ENCODE peak calls at places on chromosomes 16 and 17, in eight cellular contexts. One of them, this sample, is unnamed.

GRCh38 chr16:77435240-77435819 is 496 bp upstream of the ADAMTS18 start:
- DNase-seq in tibial artery: no peak
- DNase-seq in PC-3: no peak
- DNase-seq in AG09309: no peak
- DNase-seq in body of pancreas: no peak
- DNase-seq in adrenal gland: no peak
- DNase-seq in fibroblast of lung: no peak
- DNase-seq in HCT116: no peak
- DNase-seq in this sample: no peak

GRCh38 chr17:511001-511690 is 158.5 kb upstream of the RPH3AL start:
- DNase-seq in HCT116: no peak
- DNase-seq in adrenal gland: no peak
- DNase-seq in tibial artery: no peak
- DNase-seq in body of pancreas: no peak
- DNase-seq in AG09309: peak
- DNase-seq in PC-3: no peak
- DNase-seq in fibroblast of lung: peak
- DNase-seq in this sample: peak

GRCh38 chr17:60941028-60941427 is 263.4 kb downstream of the BCAS3 start:
- DNase-seq in AG09309: peak
- DNase-seq in body of pancreas: peak
- DNase-seq in fibroblast of lung: peak
- DNase-seq in PC-3: no peak
- DNase-seq in tibial artery: peak
- DNase-seq in adrenal gland: peak
- DNase-seq in HCT116: no peak
- DNase-seq in this sample: peak

GRCh38 chr16:50445603-50446250 is 76.9 kb upstream of the BRD7 start:
- DNase-seq in body of pancreas: no peak
- DNase-seq in adrenal gland: no peak
- DNase-seq in fibroblast of lung: no peak
- DNase-seq in PC-3: no peak
- DNase-seq in HCT116: no peak
- DNase-seq in AG09309: no peak
- DNase-seq in tibial artery: peak
- DNase-seq in this sample: no peak

GRCh38 chr17:43822566-43823190 is 10.3 kb downstream of the MPP3 start:
- DNase-seq in PC-3: no peak
- DNase-seq in tibial artery: no peak
- DNase-seq in HCT116: no peak
- DNase-seq in fibroblast of lung: no peak
- DNase-seq in AG09309: no peak
- DNase-seq in adrenal gland: no peak
- DNase-seq in body of pancreas: no peak
- DNase-seq in this sample: no peak

GRCh38 chr17:82000803-82001649 is 21.7 kb downstream of the CENPX start:
- DNase-seq in PC-3: no peak
- DNase-seq in AG09309: no peak
- DNase-seq in HCT116: no peak
- DNase-seq in fibroblast of lung: no peak
- DNase-seq in body of pancreas: no peak
- DNase-seq in adrenal gland: no peak
- DNase-seq in tibial artery: no peak
- DNase-seq in this sample: no peak

GRCh38 chr17:13415877-13416416 is 185.8 kb downstream of the HS3ST3A1 start:
- DNase-seq in tibial artery: no peak
- DNase-seq in fibroblast of lung: peak
- DNase-seq in AG09309: no peak
- DNase-seq in adrenal gland: peak
- DNase-seq in body of pancreas: peak
- DNase-seq in HCT116: peak
- DNase-seq in PC-3: peak
- DNase-seq in this sample: peak

GRCh38 chr17:8143581-8144400 is 8.4 kb downstream of the PER1 start:
- DNase-seq in body of pancreas: peak
- DNase-seq in fibroblast of lung: no peak
- DNase-seq in AG09309: no peak
- DNase-seq in HCT116: no peak
- DNase-seq in PC-3: no peak
- DNase-seq in adrenal gland: no peak
- DNase-seq in tibial artery: no peak
- DNase-seq in this sample: no peak

GRCh38 chr17:5552841-5553240 is 31.5 kb downstream of the NLRP1 start:
- DNase-seq in AG09309: no peak
- DNase-seq in PC-3: no peak
- DNase-seq in adrenal gland: no peak
- DNase-seq in tibial artery: no peak
- DNase-seq in fibroblast of lung: no peak
- DNase-seq in body of pancreas: no peak
- DNase-seq in HCT116: no peak
- DNase-seq in this sample: no peak

GRCh38 chr17:7281953-7282751 is 634 bp downstream of the SLC2A4 start:
- DNase-seq in fibroblast of lung: no peak
- DNase-seq in PC-3: no peak
- DNase-seq in adrenal gland: peak
- DNase-seq in body of pancreas: peak
- DNase-seq in tibial artery: peak
- DNase-seq in HCT116: no peak
- DNase-seq in AG09309: no peak
- DNase-seq in this sample: no peak

GRCh38 chr16:17331071-17331521 is 139.7 kb downstream of the XYLT1 start:
- DNase-seq in body of pancreas: no peak
- DNase-seq in HCT116: no peak
- DNase-seq in fibroblast of lung: no peak
- DNase-seq in PC-3: no peak
- DNase-seq in adrenal gland: peak
- DNase-seq in AG09309: peak
- DNase-seq in tibial artery: peak
- DNase-seq in this sample: no peak

GRCh38 chr16:85463672-85464071 is 149.4 kb upstream of the GSE1 start:
- DNase-seq in adrenal gland: no peak
- DNase-seq in AG09309: no peak
- DNase-seq in HCT116: no peak
- DNase-seq in body of pancreas: no peak
- DNase-seq in PC-3: no peak
- DNase-seq in tibial artery: no peak
- DNase-seq in fibroblast of lung: no peak
- DNase-seq in this sample: no peak

GRCh38 chr16:85464342-85465305 is 148.5 kb upstream of the GSE1 start:
- DNase-seq in adrenal gland: no peak
- DNase-seq in fibroblast of lung: no peak
- DNase-seq in body of pancreas: no peak
- DNase-seq in PC-3: no peak
- DNase-seq in HCT116: no peak
- DNase-seq in AG09309: no peak
- DNase-seq in tibial artery: no peak
- DNase-seq in this sample: no peak

GRCh38 chr16:85462405-85463227 is 150.5 kb upstream of the GSE1 start:
- DNase-seq in AG09309: no peak
- DNase-seq in PC-3: no peak
- DNase-seq in adrenal gland: peak
- DNase-seq in tibial artery: no peak
- DNase-seq in fibroblast of lung: no peak
- DNase-seq in HCT116: no peak
- DNase-seq in body of pancreas: peak
- DNase-seq in this sample: no peak

GRCh38 chr16:85461814-85462404 is 151.2 kb upstream of the GSE1 start:
- DNase-seq in fibroblast of lung: peak
- DNase-seq in adrenal gland: peak
- DNase-seq in HCT116: no peak
- DNase-seq in PC-3: no peak
- DNase-seq in body of pancreas: no peak
- DNase-seq in tibial artery: no peak
- DNase-seq in AG09309: no peak
- DNase-seq in this sample: peak

GRCh38 chr16:85463228-85463611 is 149.9 kb upstream of the GSE1 start:
- DNase-seq in tibial artery: no peak
- DNase-seq in HCT116: no peak
- DNase-seq in PC-3: no peak
- DNase-seq in fibroblast of lung: no peak
- DNase-seq in adrenal gland: no peak
- DNase-seq in body of pancreas: no peak
- DNase-seq in AG09309: no peak
- DNase-seq in this sample: no peak
- H3K4me3 ChIP-seq in tibial artery: peak
- H3K4me3 ChIP-seq in HCT116: no peak
- H3K4me3 ChIP-seq in PC-3: no peak
- H3K4me3 ChIP-seq in fibroblast of lung: no peak
- H3K4me3 ChIP-seq in adrenal gland: peak
- H3K4me3 ChIP-seq in body of pancreas: no peak
- H3K4me3 ChIP-seq in AG09309: peak
- H3K4me3 ChIP-seq in this sample: peak

DNA sequence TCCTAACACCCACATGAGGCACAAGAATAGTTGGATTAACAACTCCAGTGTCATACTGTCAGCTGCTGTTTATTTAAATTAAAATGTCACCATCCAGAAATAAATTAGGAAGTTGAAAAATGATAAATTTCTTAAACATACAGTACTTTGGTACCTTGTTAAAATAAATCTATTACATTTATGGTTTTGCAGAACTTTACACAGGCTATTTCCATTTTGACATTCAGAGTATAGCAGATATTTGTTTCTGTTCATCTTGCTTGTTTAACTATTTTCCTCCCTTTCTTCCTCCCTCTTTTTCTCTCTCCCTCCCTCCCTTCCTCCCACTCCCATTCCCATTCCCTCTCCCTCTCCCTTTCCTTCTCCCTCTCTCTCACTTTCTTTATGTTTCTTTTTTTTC is 310.1 kb downstream of the CDH8 start:
- DNase-seq in PC-3: no peak
- DNase-seq in HCT116: no peak
- DNase-seq in fibroblast of lung: no peak
- DNase-seq in AG09309: no peak
- DNase-seq in body of pancreas: no peak
- DNase-seq in tibial artery: no peak
- DNase-seq in adrenal gland: no peak
- DNase-seq in this sample: no peak
- H3K4me3 ChIP-seq in PC-3: no peak
- H3K4me3 ChIP-seq in HCT116: no peak
- H3K4me3 ChIP-seq in fibroblast of lung: no peak
- H3K4me3 ChIP-seq in AG09309: no peak
- H3K4me3 ChIP-seq in body of pancreas: no peak
- H3K4me3 ChIP-seq in tibial artery: no peak
- H3K4me3 ChIP-seq in adrenal gland: no peak
- H3K4me3 ChIP-seq in this sample: no peak

GRCh38 chr17:64017381-64017980 is 3.0 kb downstream of the ICAM2 start:
- DNase-seq in fibroblast of lung: no peak
- DNase-seq in HCT116: no peak
- DNase-seq in AG09309: no peak
- DNase-seq in tibial artery: no peak
- DNase-seq in adrenal gland: no peak
- DNase-seq in body of pancreas: no peak
- DNase-seq in PC-3: peak
- DNase-seq in this sample: no peak

GRCh38 chr17:64016974-64017373 is 3.5 kb downstream of the ICAM2 start:
- DNase-seq in body of pancreas: no peak
- DNase-seq in adrenal gland: no peak
- DNase-seq in tibial artery: no peak
- DNase-seq in fibroblast of lung: no peak
- DNase-seq in HCT116: no peak
- DNase-seq in PC-3: no peak
- DNase-seq in AG09309: no peak
- DNase-seq in this sample: no peak

GRCh38 chr17:64022631-64023063 is 2.2 kb upstream of the ICAM2 start:
- DNase-seq in AG09309: no peak
- DNase-seq in fibroblast of lung: no peak
- DNase-seq in PC-3: no peak
- DNase-seq in adrenal gland: peak
- DNase-seq in tibial artery: no peak
- DNase-seq in HCT116: no peak
- DNase-seq in body of pancreas: peak
- DNase-seq in this sample: no peak

GRCh38 chr17:64019486-64020067 is 856 bp downstream of the ICAM2 start:
- DNase-seq in PC-3: no peak
- DNase-seq in fibroblast of lung: no peak
- DNase-seq in HCT116: no peak
- DNase-seq in adrenal gland: peak
- DNase-seq in AG09309: no peak
- DNase-seq in tibial artery: no peak
- DNase-seq in body of pancreas: no peak
- DNase-seq in this sample: no peak

DNA sequence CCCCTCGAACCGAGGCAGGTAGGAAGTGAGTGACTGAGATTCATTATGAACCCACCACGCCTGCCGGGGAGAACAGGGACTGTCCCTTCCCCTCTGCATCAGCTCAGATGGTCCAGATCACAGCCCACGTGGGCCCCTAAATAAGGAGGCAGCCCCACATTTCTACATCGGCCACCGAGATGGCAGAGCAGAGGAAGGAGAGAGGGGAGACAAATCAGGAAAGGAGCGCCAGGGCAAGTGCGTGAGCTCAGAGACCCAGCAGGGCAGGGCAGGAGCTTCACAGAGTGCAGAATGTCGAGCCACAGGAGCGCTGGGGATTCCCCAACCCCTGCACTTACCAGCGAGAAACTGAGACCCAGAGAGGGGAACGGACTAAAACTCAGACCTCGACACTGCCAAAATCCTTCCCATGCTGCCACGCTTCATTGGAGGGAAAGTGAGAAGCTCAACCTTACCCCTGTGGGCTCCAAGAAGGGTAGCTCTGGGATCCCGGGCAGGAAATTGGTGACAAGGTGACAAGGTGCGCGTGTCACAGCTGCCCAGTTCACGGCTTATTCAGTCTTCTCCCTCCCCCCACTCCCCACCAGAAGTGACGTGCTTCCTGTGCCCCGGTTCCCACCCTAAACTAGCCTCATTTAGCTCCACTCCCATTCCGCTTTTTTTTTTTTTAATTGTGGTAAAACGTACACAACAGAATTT is at the start of gene ICAM2:
- DNase-seq in tibial artery: no peak
- DNase-seq in fibroblast of lung: no peak
- DNase-seq in HCT116: no peak
- DNase-seq in AG09309: no peak
- DNase-seq in body of pancreas: peak
- DNase-seq in adrenal gland: peak
- DNase-seq in PC-3: no peak
- DNase-seq in this sample: no peak
- H3K4me3 ChIP-seq in tibial artery: peak
- H3K4me3 ChIP-seq in fibroblast of lung: no peak
- H3K4me3 ChIP-seq in HCT116: no peak
- H3K4me3 ChIP-seq in AG09309: no peak
- H3K4me3 ChIP-seq in body of pancreas: peak
- H3K4me3 ChIP-seq in adrenal gland: peak
- H3K4me3 ChIP-seq in PC-3: no peak
- H3K4me3 ChIP-seq in this sample: no peak

DNA sequence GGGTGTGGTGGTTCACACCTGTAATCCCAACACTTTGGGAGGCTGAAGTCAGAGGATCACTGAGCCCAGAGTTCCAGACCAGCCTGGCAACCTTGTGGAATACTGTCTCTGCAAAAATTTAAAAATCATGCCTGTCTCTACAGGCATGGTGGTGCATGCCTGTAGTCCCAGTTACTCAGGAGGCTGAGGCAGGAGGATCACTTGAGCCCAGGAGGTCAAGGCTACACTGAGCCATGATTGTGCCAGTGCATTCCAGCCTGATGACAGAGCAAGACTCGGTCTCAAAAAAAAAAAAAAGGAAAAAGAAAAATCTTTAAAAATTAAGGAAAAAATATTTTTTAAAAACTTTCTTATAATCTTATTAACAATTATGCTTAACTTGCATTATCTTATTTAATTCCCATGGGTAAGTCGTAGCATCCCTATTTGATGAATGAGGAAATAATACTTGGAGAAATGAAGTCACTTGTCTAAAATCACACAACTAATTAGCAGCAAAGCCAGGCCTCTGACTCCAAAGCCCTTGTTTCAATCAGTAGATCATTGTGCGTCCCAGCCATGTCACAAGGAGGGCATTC is 13.6 kb downstream of the MFSD11 start:
- DNase-seq in fibroblast of lung: no peak
- DNase-seq in AG09309: no peak
- DNase-seq in HCT116: no peak
- DNase-seq in body of pancreas: no peak
- DNase-seq in adrenal gland: peak
- DNase-seq in tibial artery: no peak
- DNase-seq in PC-3: no peak
- DNase-seq in this sample: no peak
- H3K4me3 ChIP-seq in fibroblast of lung: no peak
- H3K4me3 ChIP-seq in AG09309: no peak
- H3K4me3 ChIP-seq in HCT116: no peak
- H3K4me3 ChIP-seq in body of pancreas: no peak
- H3K4me3 ChIP-seq in adrenal gland: no peak
- H3K4me3 ChIP-seq in tibial artery: no peak
- H3K4me3 ChIP-seq in PC-3: no peak
- H3K4me3 ChIP-seq in this sample: no peak